ENCODE peak calls at places on chromosomes 5 and 9, in ten cellular contexts. One of them, this sample, is unnamed.

GRCh38 chr5:41392016-41392415 is 118.4 kb downstream of the PLCXD3 start:
- DNase-seq in astrocyte of the spinal cord: no peak
- DNase-seq in HCT116: no peak
- DNase-seq in lung: no peak
- DNase-seq in cardiac muscle cell: no peak
- DNase-seq in PC-3: peak; percentile 79
- DNase-seq in IMR-90: no peak
- DNase-seq in ovary: no peak
- DNase-seq in Peyer's patch: no peak
- DNase-seq in kidney: no peak
- DNase-seq in this sample: no peak

GRCh38 chr9:117546894-117547293 is 132.0 kb upstream of the ASTN2 start:
- DNase-seq in ovary: no peak
- DNase-seq in lung: no peak
- DNase-seq in IMR-90: no peak
- DNase-seq in HCT116: no peak
- DNase-seq in cardiac muscle cell: no peak
- DNase-seq in Peyer's patch: peak; percentile 49
- DNase-seq in astrocyte of the spinal cord: no peak
- DNase-seq in PC-3: no peak
- DNase-seq in kidney: no peak
- DNase-seq in this sample: no peak

GRCh38 chr5:96880402-96881164 is 4.3 kb downstream of the ERAP2 start:
- DNase-seq in IMR-90: peak; percentile 87
- DNase-seq in ovary: no peak
- DNase-seq in astrocyte of the spinal cord: peak; percentile 49
- DNase-seq in lung: no peak
- DNase-seq in cardiac muscle cell: no peak
- DNase-seq in PC-3: peak; percentile 77
- DNase-seq in Peyer's patch: no peak
- DNase-seq in HCT116: no peak
- DNase-seq in kidney: no peak
- DNase-seq in this sample: no peak

GRCh38 chr5:93782978-93783377 is 41.6 kb upstream of the POU5F2 start:
- DNase-seq in kidney: no peak
- DNase-seq in lung: no peak
- DNase-seq in ovary: no peak
- DNase-seq in astrocyte of the spinal cord: no peak
- DNase-seq in PC-3: peak; percentile 40
- DNase-seq in HCT116: no peak
- DNase-seq in cardiac muscle cell: no peak
- DNase-seq in Peyer's patch: no peak
- DNase-seq in IMR-90: peak; percentile 68
- DNase-seq in this sample: no peak

GRCh38 chr5:103041071-103041676 is 78.8 kb downstream of the GIN1 start:
- DNase-seq in HCT116: peak; percentile 49
- DNase-seq in astrocyte of the spinal cord: peak; percentile 65
- DNase-seq in kidney: no peak
- DNase-seq in cardiac muscle cell: peak; percentile 18
- DNase-seq in ovary: no peak
- DNase-seq in lung: no peak
- DNase-seq in PC-3: peak; percentile 88
- DNase-seq in IMR-90: peak; percentile 65
- DNase-seq in Peyer's patch: no peak
- DNase-seq in this sample: no peak

GRCh38 chr5:52359261-52359660 is 428.5 kb upstream of the ITGA1 start:
- DNase-seq in cardiac muscle cell: no peak
- DNase-seq in HCT116: no peak
- DNase-seq in lung: no peak
- DNase-seq in kidney: no peak
- DNase-seq in PC-3: no peak
- DNase-seq in IMR-90: no peak
- DNase-seq in Peyer's patch: no peak
- DNase-seq in ovary: no peak
- DNase-seq in astrocyte of the spinal cord: no peak
- DNase-seq in this sample: no peak

GRCh38 chr9:20144255-20144654 is 355.4 kb upstream of the SLC24A2 start:
- DNase-seq in Peyer's patch: no peak
- DNase-seq in kidney: no peak
- DNase-seq in astrocyte of the spinal cord: peak; percentile 18
- DNase-seq in HCT116: no peak
- DNase-seq in ovary: no peak
- DNase-seq in IMR-90: no peak
- DNase-seq in cardiac muscle cell: no peak
- DNase-seq in lung: no peak
- DNase-seq in PC-3: no peak
- DNase-seq in this sample: no peak

GRCh38 chr9:99167694-99168093 is 54.0 kb downstream of the ALG2 start:
- DNase-seq in PC-3: no peak
- DNase-seq in astrocyte of the spinal cord: no peak
- DNase-seq in IMR-90: no peak
- DNase-seq in Peyer's patch: no peak
- DNase-seq in ovary: no peak
- DNase-seq in kidney: no peak
- DNase-seq in cardiac muscle cell: no peak
- DNase-seq in lung: no peak
- DNase-seq in HCT116: no peak
- DNase-seq in this sample: no peak

GRCh38 chr5:179371681-179372675 is 26.7 kb upstream of the ADAMTS2 start:
- DNase-seq in Peyer's patch: peak; percentile 40
- DNase-seq in HCT116: no peak
- DNase-seq in astrocyte of the spinal cord: no peak
- DNase-seq in lung: no peak
- DNase-seq in cardiac muscle cell: no peak
- DNase-seq in IMR-90: no peak
- DNase-seq in ovary: peak; percentile 13
- DNase-seq in PC-3: no peak
- DNase-seq in kidney: peak; percentile 39
- DNase-seq in this sample: no peak

GRCh38 chr5:154477382-154478223 is 424 bp downstream of the HAND1 start:
- DNase-seq in astrocyte of the spinal cord: peak; percentile 11
- DNase-seq in IMR-90: peak; percentile 1
- DNase-seq in kidney: peak; percentile 73
- DNase-seq in cardiac muscle cell: peak; percentile 68
- DNase-seq in PC-3: no peak
- DNase-seq in ovary: no peak
- DNase-seq in HCT116: no peak
- DNase-seq in lung: no peak
- DNase-seq in Peyer's patch: no peak
- DNase-seq in this sample: no peak

GRCh38 chr9:127418037-127418471 is 6.1 kb upstream of the ZNF79 start:
- DNase-seq in PC-3: peak; percentile 14
- DNase-seq in HCT116: peak; percentile 15
- DNase-seq in lung: no peak
- DNase-seq in cardiac muscle cell: peak; percentile 37
- DNase-seq in kidney: no peak
- DNase-seq in IMR-90: no peak
- DNase-seq in ovary: no peak
- DNase-seq in Peyer's patch: no peak
- DNase-seq in astrocyte of the spinal cord: no peak
- DNase-seq in this sample: no peak

GRCh38 chr5:78644129-78644528 is 4.4 kb downstream of the LHFPL2 start:
- DNase-seq in cardiac muscle cell: no peak
- DNase-seq in HCT116: no peak
- DNase-seq in PC-3: no peak
- DNase-seq in Peyer's patch: no peak
- DNase-seq in astrocyte of the spinal cord: no peak
- DNase-seq in kidney: no peak
- DNase-seq in lung: no peak
- DNase-seq in IMR-90: no peak
- DNase-seq in ovary: no peak
- DNase-seq in this sample: no peak

GRCh38 chr5:53378590-53379247 is 101.7 kb upstream of the FST start:
- DNase-seq in lung: no peak
- DNase-seq in kidney: no peak
- DNase-seq in astrocyte of the spinal cord: peak; percentile 72
- DNase-seq in IMR-90: peak; percentile 90
- DNase-seq in cardiac muscle cell: no peak
- DNase-seq in ovary: no peak
- DNase-seq in HCT116: no peak
- DNase-seq in Peyer's patch: no peak
- DNase-seq in PC-3: peak; percentile 44
- DNase-seq in this sample: no peak

GRCh38 chr5:31894131-31894530 is 255.2 kb downstream of the PDZD2 start:
- DNase-seq in IMR-90: no peak
- DNase-seq in astrocyte of the spinal cord: no peak
- DNase-seq in kidney: no peak
- DNase-seq in lung: no peak
- DNase-seq in Peyer's patch: no peak
- DNase-seq in PC-3: no peak
- DNase-seq in HCT116: no peak
- DNase-seq in ovary: no peak
- DNase-seq in cardiac muscle cell: peak; percentile 13
- DNase-seq in this sample: no peak

GRCh38 chr5:88656196-88656935 is 226.6 kb downstream of the MEF2C start:
- DNase-seq in lung: no peak
- DNase-seq in Peyer's patch: no peak
- DNase-seq in PC-3: no peak
- DNase-seq in IMR-90: no peak
- DNase-seq in HCT116: no peak
- DNase-seq in cardiac muscle cell: no peak
- DNase-seq in kidney: no peak
- DNase-seq in ovary: no peak
- DNase-seq in astrocyte of the spinal cord: peak; percentile 27
- DNase-seq in this sample: no peak

GRCh38 chr5:139903805-139904565 is 108.4 kb downstream of the PSD2 start:
- DNase-seq in ovary: peak; percentile 55
- DNase-seq in Peyer's patch: no peak
- DNase-seq in kidney: no peak
- DNase-seq in PC-3: no peak
- DNase-seq in HCT116: no peak
- DNase-seq in IMR-90: no peak
- DNase-seq in cardiac muscle cell: peak; percentile 85
- DNase-seq in lung: no peak
- DNase-seq in astrocyte of the spinal cord: no peak
- DNase-seq in this sample: no peak

GRCh38 chr5:171484460-171484899 is 65.0 kb downstream of the FGF18 start:
- DNase-seq in cardiac muscle cell: no peak
- DNase-seq in ovary: peak; percentile 33
- DNase-seq in astrocyte of the spinal cord: no peak
- DNase-seq in PC-3: peak; percentile 50
- DNase-seq in lung: no peak
- DNase-seq in HCT116: peak; percentile 10
- DNase-seq in Peyer's patch: no peak
- DNase-seq in kidney: no peak
- DNase-seq in IMR-90: no peak
- DNase-seq in this sample: no peak

DNA sequence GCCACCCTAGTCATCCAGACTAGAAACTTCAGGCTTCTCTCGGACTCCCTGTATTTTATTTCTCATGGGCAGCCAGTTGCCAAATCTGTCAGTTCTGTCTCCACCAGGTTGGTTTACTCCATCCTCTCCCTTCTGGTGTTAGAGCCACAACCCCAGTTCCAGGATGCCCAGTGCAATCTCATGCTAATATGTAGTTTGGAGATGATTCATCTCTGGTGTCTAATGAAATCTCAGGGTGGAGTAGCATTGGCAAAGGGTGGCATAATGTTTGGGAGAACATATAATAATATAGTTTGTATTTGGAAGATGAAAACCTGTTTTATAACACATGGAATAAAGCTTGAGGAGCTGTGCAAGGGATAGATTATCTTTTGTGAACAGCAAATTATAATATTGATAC is 30.2 kb downstream of the SLC46A2 start:
- DNase-seq in HCT116: no peak
- DNase-seq in kidney: no peak
- DNase-seq in lung: no peak
- DNase-seq in ovary: no peak
- DNase-seq in PC-3: no peak
- DNase-seq in IMR-90: no peak
- DNase-seq in astrocyte of the spinal cord: no peak
- DNase-seq in cardiac muscle cell: no peak
- DNase-seq in Peyer's patch: no peak
- DNase-seq in this sample: no peak
- H3K4me3 ChIP-seq in HCT116: no peak overlapping the region
- H3K4me3 ChIP-seq in kidney: no peak overlapping the region
- H3K4me3 ChIP-seq in lung: no peak overlapping the region
- H3K4me3 ChIP-seq in ovary: no peak overlapping the region
- H3K4me3 ChIP-seq in PC-3: no peak overlapping the region
- H3K4me3 ChIP-seq in IMR-90: no peak overlapping the region
- H3K4me3 ChIP-seq in astrocyte of the spinal cord: no peak overlapping the region
- H3K4me3 ChIP-seq in cardiac muscle cell: no peak overlapping the region
- H3K4me3 ChIP-seq in Peyer's patch: no peak overlapping the region
- H3K4me3 ChIP-seq in this sample: no peak overlapping the region

DNA sequence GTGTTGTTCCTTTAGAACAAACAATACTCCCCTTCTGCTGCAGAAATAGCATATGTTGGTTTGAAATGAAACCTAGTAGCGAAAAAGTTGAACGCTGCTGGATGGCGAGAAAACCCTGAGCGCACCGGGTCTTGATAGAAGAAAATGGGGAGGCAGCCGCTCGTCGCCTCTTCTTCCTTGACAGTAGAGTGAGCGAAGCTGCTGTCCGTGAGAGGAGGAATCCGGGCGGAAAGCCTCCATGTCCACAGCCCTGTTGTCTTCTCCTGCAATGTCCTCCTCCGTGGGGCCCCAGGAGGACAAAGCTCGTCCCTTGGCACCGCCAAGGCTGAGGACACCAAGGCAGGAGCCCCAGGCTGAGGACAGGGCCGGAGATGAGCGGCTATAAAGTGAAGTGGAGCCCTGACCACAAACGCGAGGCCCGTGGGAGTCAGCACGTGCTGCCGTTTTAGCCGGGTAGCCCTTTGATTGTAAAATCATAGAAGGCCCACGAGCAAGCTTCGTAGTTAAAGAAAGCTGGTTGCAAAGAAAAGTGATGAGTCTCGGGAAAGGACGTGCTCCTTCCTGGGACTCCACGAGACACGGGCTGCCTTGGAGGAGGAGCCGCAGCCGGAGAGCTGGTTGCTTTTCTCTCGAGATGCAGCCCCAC is 35.6 kb downstream of the MRPL36 start:
- DNase-seq in IMR-90: no peak
- DNase-seq in astrocyte of the spinal cord: no peak
- DNase-seq in lung: no peak
- DNase-seq in HCT116: no peak
- DNase-seq in cardiac muscle cell: no peak
- DNase-seq in kidney: peak; percentile 64
- DNase-seq in PC-3: no peak
- DNase-seq in Peyer's patch: no peak
- DNase-seq in ovary: peak; percentile 11
- DNase-seq in this sample: no peak
- TF ChIP-seq CTCF in IMR-90: no peak
- TF ChIP-seq CTCF in astrocyte of the spinal cord: no peak
- TF ChIP-seq CTCF in lung: no peak
- TF ChIP-seq CTCF in HCT116: no peak
- TF ChIP-seq CTCF in cardiac muscle cell: no peak
- TF ChIP-seq CTCF in kidney: no peak
- TF ChIP-seq CTCF in PC-3: no peak
- TF ChIP-seq CTCF in Peyer's patch: no peak
- TF ChIP-seq CTCF in ovary: no peak
- TF ChIP-seq CTCF in this sample: no peak

GRCh38 chr9:14240491-14240890 is 73.5 kb downstream of the NFIB start:
- DNase-seq in PC-3: no peak
- DNase-seq in Peyer's patch: no peak
- DNase-seq in lung: no peak
- DNase-seq in astrocyte of the spinal cord: no peak
- DNase-seq in HCT116: no peak
- DNase-seq in ovary: no peak
- DNase-seq in cardiac muscle cell: no peak
- DNase-seq in IMR-90: peak; percentile 44
- DNase-seq in kidney: no peak
- DNase-seq in this sample: no peak
- H3K4me3 ChIP-seq in PC-3: no peak overlapping the region
- H3K4me3 ChIP-seq in Peyer's patch: no peak overlapping the region
- H3K4me3 ChIP-seq in lung: no peak overlapping the region
- H3K4me3 ChIP-seq in astrocyte of the spinal cord: no peak overlapping the region
- H3K4me3 ChIP-seq in HCT116: no peak overlapping the region
- H3K4me3 ChIP-seq in ovary: no peak overlapping the region
- H3K4me3 ChIP-seq in cardiac muscle cell: no peak overlapping the region
- H3K4me3 ChIP-seq in IMR-90: no peak overlapping the region
- H3K4me3 ChIP-seq in kidney: no peak overlapping the region
- H3K4me3 ChIP-seq in this sample: no peak overlapping the region

GRCh38 chr9:96417051-96417586 is 1.1 kb downstream of the ZNF367 start:
- DNase-seq in IMR-90: peak; percentile 72
- DNase-seq in ovary: peak; percentile 92
- DNase-seq in PC-3: peak; percentile 74
- DNase-seq in lung: peak; percentile 87
- DNase-seq in kidney: peak; percentile 96
- DNase-seq in HCT116: peak; percentile 56
- DNase-seq in cardiac muscle cell: peak; percentile 85
- DNase-seq in Peyer's patch: peak; percentile 96
- DNase-seq in astrocyte of the spinal cord: peak; percentile 82
- DNase-seq in this sample: no peak
- TF ChIP-seq CTCF in IMR-90: no peak
- TF ChIP-seq CTCF in ovary: peak; percentile 46
- TF ChIP-seq CTCF in PC-3: no peak
- TF ChIP-seq CTCF in lung: no peak
- TF ChIP-seq CTCF in kidney: no peak
- TF ChIP-seq CTCF in HCT116: peak; percentile 3
- TF ChIP-seq CTCF in cardiac muscle cell: peak; percentile 8
- TF ChIP-seq CTCF in Peyer's patch: no peak
- TF ChIP-seq CTCF in astrocyte of the spinal cord: no peak
- TF ChIP-seq CTCF in this sample: no peak

This sample was measured in GM12864.